ENCODE peak calls at places on chromosomes 7 and 10, in seven cellular contexts. V is activated CD4-positive, alpha-beta T cell treated with anti-CD3 and anti-CD28 coated beads for 48 hours; A is upper lobe of left lung; G is colonic mucosa; I is effector CD8-positive, alpha-beta T cell; Q is HCEC 1CT; X is dorsolateral prefrontal cortex. N is an unnamed sample.

GRCh38 chr10:96758423-96758822 is 38.1 kb upstream of the PIK3AP1 start:
- DNase-seq in V (no peak), A (no peak), G (no peak), I (no peak), Q (no peak), X (no peak), N (peak; percentile 11)

GRCh38 chr10:78559514-78560392 is 509.0 kb upstream of the ZMIZ1 start:
- DNase-seq in V (no peak), A (no peak), G (no peak), I (no peak), Q (no peak), X (no peak), N (no peak)

GRCh38 chr7:43390601-43391000 is 192.3 kb upstream of the STK17A start:
- DNase-seq in V (no peak), A (no peak), G (no peak), I (no peak), Q (no peak), X (no peak), N (no peak)

GRCh38 chr7:111050885-111051416 is 40.0 kb upstream of the LRRN3 start:
- DNase-seq in V (no peak), A (no peak), G (no peak), I (no peak), Q (no peak), X (no peak), N (no peak)

GRCh38 chr7:71886066-71886465 is 526.1 kb downstream of the CALN1 start:
- DNase-seq in V (no peak), A (no peak), G (no peak), I (no peak), Q (no peak), X (no peak), N (peak; percentile 10)

GRCh38 chr7:22726345-22726848 is 603 bp upstream of the IL6 start:
- DNase-seq in V (peak; percentile 70), A (no peak), G (no peak), I (no peak), Q (peak; percentile 85), X (no peak), N (peak; percentile 40)

GRCh38 chr7:133873631-133874030 is 253.5 kb upstream of the LRGUK start:
- DNase-seq in V (no peak), A (no peak), G (no peak), I (no peak), Q (no peak), X (no peak), N (no peak)

GRCh38 chr10:672139-672538 is 17.3 kb downstream of the DIP2C start:
- DNase-seq in V (no peak), A (peak; percentile 59), G (peak; percentile 10), I (no peak), Q (no peak), X (no peak), N (no peak)

GRCh38 chr10:48456808-48457761 is 147.8 kb downstream of the ARHGAP22 start:
- DNase-seq in V (no peak), A (peak; percentile 61), G (peak; percentile 15), I (no peak), Q (no peak), X (peak; percentile 32), N (no peak)

GRCh38 chr10:72665925-72666324 is 26.0 kb upstream of the MCU start:
- DNase-seq in V (no peak), A (no peak), G (no peak), I (no peak), Q (peak; percentile 84), X (no peak), N (no peak)

GRCh38 chr10:18830277-18830676 is 171.0 kb downstream of the ARL5B start:
- DNase-seq in V (no peak), A (no peak), G (no peak), I (no peak), Q (no peak), X (no peak), N (no peak)

GRCh38 chr10:98482096-98482495 is 35.4 kb upstream of the HPS1 start:
- DNase-seq in V (no peak), A (no peak), G (no peak), I (no peak), Q (no peak), X (no peak), N (no peak)

GRCh38 chr10:121952226-121952625 is 22.8 kb downstream of the NSMCE4A start:
- DNase-seq in V (no peak), A (no peak), G (no peak), I (no peak), Q (no peak), X (no peak), N (no peak)

GRCh38 chr10:29595636-29596225 is 39.0 kb downstream of the SVIL start:
- DNase-seq in V (no peak), A (no peak), G (no peak), I (no peak), Q (no peak), X (no peak), N (no peak)

GRCh38 chr7:82158327-82158726 is 285.2 kb downstream of the CACNA2D1 start:
- DNase-seq in V (no peak), A (no peak), G (no peak), I (no peak), Q (no peak), X (no peak), N (no peak)

GRCh38 chr10:133277993-133278576 is 1.4 kb upstream of the ADAM8 start:
- DNase-seq in V (no peak), A (no peak), G (no peak), I (no peak), Q (no peak), X (no peak), N (no peak)

GRCh38 chr10:133458710-133459453 is 5.1 kb downstream of the SCART1 start:
- DNase-seq in V (no peak), A (peak; percentile 57), G (no peak), I (no peak), Q (no peak), X (no peak), N (no peak)

GRCh38 chr10:132347211-132347930 is 15.4 kb downstream of the LRRC27 start:
- DNase-seq in V (no peak), A (no peak), G (no peak), I (no peak), Q (no peak), X (no peak), N (no peak)

GRCh38 chr10:33273295-33274002 is 61.0 kb downstream of the NRP1 start:
- DNase-seq in V (no peak), A (peak; percentile 10), G (peak; percentile 69), I (no peak), Q (peak; percentile 85), X (peak; percentile 89), N (peak; percentile 71)

GRCh38 chr10:6498771-6499170 is 81.3 kb downstream of the PRKCQ start:
- DNase-seq in V (peak; percentile 36), A (no peak), G (no peak), I (no peak), Q (no peak), X (no peak), N (no peak)

GRCh38 chr10:88672041-88672440 is 7.8 kb downstream of the LIPF start:
- DNase-seq in V (no peak), A (no peak), G (no peak), I (no peak), Q (no peak), X (no peak), N (no peak)

GRCh38 chr10:118595598-118596425 is at the start of gene PRLHR:
- DNase-seq in V (peak; percentile 13), A (peak; percentile 74), G (no peak), I (no peak), Q (no peak), X (peak; percentile 54), N (no peak)

GRCh38 chr10:34081948-34082347 is 733.1 kb downstream of the PARD3 start:
- DNase-seq in V (no peak), A (no peak), G (no peak), I (no peak), Q (no peak), X (no peak), N (no peak)

GRCh38 chr7:151085691-151086620 is at the start of gene AGAP3:
- DNase-seq in V (peak; percentile 62), A (peak; percentile 97), G (peak; percentile 91), I (peak; percentile 31), Q (peak; percentile 72), X (peak; percentile 94), N (peak; percentile 92)

GRCh38 chr7:50317221-50317678 is 12.7 kb downstream of the IKZF1 start:
- DNase-seq in V (peak; percentile 67), A (no peak), G (no peak), I (no peak), Q (no peak), X (no peak), N (no peak)

GRCh38 chr10:73590881-73591577 is at the start of gene USP54:
- DNase-seq in V (no peak), A (no peak), G (peak; percentile 45), I (no peak), Q (peak; percentile 76), X (no peak), N (peak; percentile 67)

GRCh38 chr10:17214991-17215781 is 12.9 kb upstream of the VIM start:
- DNase-seq in V (no peak), A (no peak), G (no peak), I (no peak), Q (peak; percentile 97), X (no peak), N (no peak)

GRCh38 chr10:11757452-11757819 is 15.3 kb downstream of the ECHDC3 start:
- DNase-seq in V (no peak), A (no peak), G (peak; percentile 44), I (no peak), Q (peak; percentile 52), X (no peak), N (no peak)

GRCh38 chr10:102776779-102777417 is 33.1 kb downstream of the WBP1L start:
- DNase-seq in V (peak; percentile 36), A (no peak), G (peak; percentile 40), I (no peak), Q (peak; percentile 96), X (peak; percentile 73), N (peak; percentile 27)

GRCh38 chr10:119655566-119656001 is 4.4 kb downstream of the BAG3 start:
- DNase-seq in V (peak; percentile 78), A (no peak), G (peak; percentile 29), I (no peak), Q (peak; percentile 80), X (no peak), N (no peak)

GRCh38 chr7:127911968-127912511 is 119.2 kb downstream of the LRRC4 start:
- DNase-seq in V (no peak), A (no peak), G (no peak), I (no peak), Q (no peak), X (no peak), N (no peak)

GRCh38 chr7:1249731-1250130 is 17.1 kb downstream of the UNCX start:
- DNase-seq in V (no peak), A (peak; percentile 46), G (no peak), I (no peak), Q (no peak), X (no peak), N (no peak)

N was measured in head of caudate nucleus.